ENCODE peak calls at places on chromosomes 11 and 22, in six cellular contexts. D, C, Q, O, H and V are unnamed samples.
A peak's percentile ranks its signal among the peaks of the same experiment; 100 is the strongest.

GRCh38 chr22:22558972-22559603 is at the start of gene PRAME:
- DNase-seq in D (peak; percentile 77), C (peak; percentile 47), Q (peak; percentile 93), O (peak; percentile 56), H (no peak), V (peak; percentile 26)

GRCh38 chr11:14764899-14765527 is 121.4 kb downstream of the PDE3B start:
- DNase-seq in D (no peak), C (no peak), Q (no peak), O (no peak), H (no peak), V (no peak)

GRCh38 chr11:304915-305833 is 2.4 kb upstream of the IFITM2 start:
- DNase-seq in D (peak; percentile 54), C (peak; percentile 84), Q (peak; percentile 73), O (peak; percentile 39), H (no peak), V (peak; percentile 14)

GRCh38 chr22:49214976-49215375 is 612.7 kb downstream of the BRD1 start:
- DNase-seq in D (no peak), C (no peak), Q (peak; percentile 2), O (no peak), H (no peak), V (no peak)

GRCh38 chr11:126139541-126140091 is 71.8 kb downstream of the RPUSD4 start:
- DNase-seq in D (no peak), C (peak; percentile 60), Q (no peak), O (no peak), H (peak; percentile 73), V (peak; percentile 91)

GRCh38 chr11:83054001-83054400 is 17.7 kb downstream of the RAB30 start:
- DNase-seq in D (no peak), C (no peak), Q (no peak), O (no peak), H (no peak), V (no peak)

GRCh38 chr11:95156916-95157568 is 67.4 kb downstream of the ENDOD1 start:
- DNase-seq in D (no peak), C (peak; percentile 36), Q (no peak), O (no peak), H (no peak), V (peak; percentile 80)

GRCh38 chr11:123174196-123175183 is 20.6 kb downstream of the CLMP start:
- DNase-seq in D (no peak), C (peak; percentile 82), Q (no peak), O (no peak), H (peak; percentile 42), V (peak; percentile 40)

GRCh38 chr11:34940026-34940677 is 23.7 kb downstream of the PDHX start:
- DNase-seq in D (no peak), C (peak; percentile 29), Q (no peak), O (no peak), H (no peak), V (no peak)